ENCODE peak calls at places on chromosomes 13 and 19, in ten cellular contexts. R, O, M, Y, V, P, E, C, F and T are unnamed samples.

GRCh38 chr13:47120284-47120683 is 223.4 kb upstream of the HTR2A start:
- DNase-seq in P (no peak), F (no peak), C (no peak), M (no peak), E (no peak), Y (no peak), V (no peak), O (no peak), R (no peak), T (no peak)

GRCh38 chr19:18990128-18990708 is 43.1 kb downstream of the SUGP2 start:
- DNase-seq in O (no peak), C (no peak), F (no peak), P (no peak), Y (no peak), M (no peak), V (no peak), R (no peak), E (no peak), T (no peak)

GRCh38 chr13:73898899-73899298 is 235.3 kb downstream of the KLF12 start:
- DNase-seq in R (no peak), C (no peak), E (no peak), M (no peak), O (no peak), V (no peak), P (no peak), Y (no peak), F (no peak), T (no peak)

GRCh38 chr19:51593969-51594773 is 23.1 kb downstream of the ZNF175 start:
- DNase-seq in P (peak; percentile 97), M (peak; percentile 95), R (peak; percentile 96), O (peak; percentile 97), Y (peak; percentile 95), C (peak; percentile 97), V (peak; percentile 99), E (peak; percentile 99), F (peak; percentile 95), T (peak; percentile 95)

GRCh38 chr13:76684336-76684735 is 201.9 kb downstream of the KCTD12 start:
- DNase-seq in R (peak; percentile 13), M (no peak), Y (no peak), O (no peak), E (no peak), C (no peak), P (no peak), V (no peak), F (no peak), T (no peak)

GRCh38 chr13:28012896-28013295 is 24.4 kb upstream of the URAD start:
- DNase-seq in E (no peak), V (no peak), R (no peak), F (no peak), M (no peak), P (no peak), Y (no peak), O (no peak), C (no peak), T (no peak)

GRCh38 chr13:108987945-108988344 is 358.5 kb downstream of the MYO16 start:
- DNase-seq in Y (no peak), P (no peak), M (no peak), E (no peak), R (no peak), V (no peak), O (no peak), C (no peak), F (no peak), T (no peak)

GRCh38 chr19:52527954-52528326 is 472 bp downstream of the ZNF808 start:
- DNase-seq in M (no peak), P (no peak), E (peak; percentile 24), C (no peak), O (no peak), F (no peak), Y (no peak), R (peak; percentile 2), V (peak; percentile 19), T (no peak)

GRCh38 chr19:12202250-12202649 is 39.4 kb downstream of the ZNF136 start:
- DNase-seq in V (peak; percentile 84), R (no peak), E (no peak), F (no peak), M (peak; percentile 48), C (no peak), O (no peak), Y (no peak), P (no peak), T (peak; percentile 28)

GRCh38 chr19:50695251-50696064 is 24.1 kb downstream of the SHANK1 start:
- DNase-seq in Y (peak; percentile 79), E (peak; percentile 83), F (peak; percentile 56), M (peak; percentile 52), C (no peak), R (no peak), P (peak; percentile 66), V (no peak), O (no peak), T (no peak)

GRCh38 chr13:106156468-106156867 is 379.0 kb downstream of the EFNB2 start:
- DNase-seq in O (peak; percentile 99), V (no peak), P (no peak), E (peak; percentile 56), Y (no peak), R (peak; percentile 99), F (no peak), M (no peak), C (no peak), T (no peak)

GRCh38 chr13:97781891-97782305 is 171.6 kb upstream of the IPO5 start:
- DNase-seq in Y (no peak), C (no peak), F (no peak), V (no peak), R (peak; percentile 86), E (no peak), P (no peak), O (no peak), M (no peak), T (no peak)

GRCh38 chr13:50323440-50324070 is 308.3 kb downstream of the KCNRG start:
- DNase-seq in P (no peak), Y (no peak), V (no peak), O (peak; percentile 96), C (no peak), E (peak; percentile 62), M (no peak), F (no peak), R (peak; percentile 99), T (no peak)

GRCh38 chr19:47021536-47022139 is 2.0 kb downstream of the NPAS1 start:
- DNase-seq in E (peak; percentile 54), C (no peak), Y (no peak), V (no peak), O (no peak), F (no peak), P (no peak), M (no peak), R (no peak), T (no peak)

GRCh38 chr13:30829145-30829544 is 76.9 kb upstream of the MEDAG start:
- DNase-seq in O (peak; percentile 82), V (no peak), P (no peak), M (no peak), C (no peak), R (peak; percentile 86), Y (no peak), E (peak; percentile 69), F (no peak), T (no peak)